ENCODE peak calls at places on chromosomes 12 and 14, in eight cellular contexts. P is activated CD4-positive, alpha-beta T cell treated with anti-CD3 and anti-CD28 coated beads for 1 hour; K is effector memory CD8-positive, alpha-beta T cell; J is stimulated activated CD4-positive, alpha-beta T cell treated with anti-CD3 and anti-CD28 coated beads, TNF-alpha, amount 100 ng/mL, for 4 hours; Q is GM12891; Z is HuH-7.5; W is ELR; G is HS-5. I is an unnamed sample.

GRCh38 chr12:46453428-46453827 is 80.9 kb upstream of the SLC38A2 start:
- DNase-seq in P (no peak), K (no peak), J (no peak), Q (no peak), Z (no peak), W (no peak), G (no peak), I (no peak)

GRCh38 chr14:69069020-69069421 is 83.9 kb downstream of the DCAF5 start:
- DNase-seq in P (no peak), K (no peak), J (no peak), Q (no peak), Z (no peak), W (peak), G (no peak), I (no peak)

GRCh38 chr14:50773632-50774541 is 57.1 kb downstream of the NIN start:
- DNase-seq in P (no peak), K (no peak), J (no peak), Q (no peak), Z (peak), W (peak), G (no peak), I (peak)

GRCh38 chr14:54814076-54814475 is 88.5 kb downstream of the GCH1 start:
- DNase-seq in P (no peak), K (no peak), J (no peak), Q (no peak), Z (no peak), W (peak), G (no peak), I (no peak)

GRCh38 chr14:25006961-25007795 is 42.8 kb downstream of the STXBP6 start:
- DNase-seq in P (no peak), K (no peak), J (no peak), Q (no peak), Z (no peak), W (peak), G (peak), I (no peak)

GRCh38 chr14:63045234-63045611 is at the start of gene KCNH5:
- DNase-seq in P (no peak), K (no peak), J (no peak), Q (peak), Z (peak), W (peak), G (no peak), I (peak)

GRCh38 chr14:86641310-86641709 is 1111.4 kb downstream of the FLRT2 start:
- DNase-seq in P (no peak), K (no peak), J (no peak), Q (no peak), Z (no peak), W (no peak), G (no peak), I (no peak)

GRCh38 chr12:123351349-123351748 is 13.3 kb downstream of the SBNO1 start:
- DNase-seq in P (no peak), K (no peak), J (no peak), Q (no peak), Z (no peak), W (no peak), G (no peak), I (no peak)

GRCh38 chr14:64654931-64655330 is 49.3 kb upstream of the PLEKHG3 start:
- DNase-seq in P (no peak), K (no peak), J (no peak), Q (no peak), Z (no peak), W (no peak), G (no peak), I (no peak)